ENCODE peak calls at places on chromosomes 1 and 21, in four cellular contexts. H, U, C and D are unnamed samples.

GRCh38 chr1:112803906-112804762 is 89.0 kb upstream of the PPM1J start:
- DNase-seq in H (no peak), U (peak), C (peak), D (peak)

GRCh38 chr1:176149939-176150807 is 56.9 kb downstream of the COP1 start:
- DNase-seq in U (no peak), C (no peak), H (no peak), D (no peak)

GRCh38 chr1:200901796-200902444 is 7.2 kb downstream of the INAVA start:
- DNase-seq in C (no peak), U (no peak), H (no peak), D (no peak)

GRCh38 chr1:40782371-40782956 is 1.1 kb upstream of the KCNQ4 start:
- DNase-seq in H (no peak), U (peak), C (peak), D (no peak)

GRCh38 chr1:153217744-153218416 is 496 bp downstream of the PRR9 start:
- DNase-seq in H (no peak), C (no peak), U (no peak), D (no peak)

GRCh38 chr21:16554522-16554921 is 824.7 kb downstream of the USP25 start:
- DNase-seq in H (no peak), U (no peak), C (no peak), D (no peak)

GRCh38 chr1:150487763-150488115 is 520 bp downstream of the TARS2 start:
- DNase-seq in U (no peak), H (no peak), C (no peak), D (no peak)

GRCh38 chr1:84254703-84255238 is 46.7 kb upstream of the SAMD13 start:
- DNase-seq in H (no peak), U (no peak), C (no peak), D (no peak)

GRCh38 chr1:226867461-226868054 is 2.9 kb upstream of the PSEN2 start:
- DNase-seq in H (no peak), U (no peak), C (no peak), D (no peak)

GRCh38 chr1:234731371-234732085 is 121.5 kb upstream of the IRF2BP2 start:
- DNase-seq in C (no peak), U (peak), H (no peak), D (no peak)

GRCh38 chr1:155198547-155198906 is 9.2 kb downstream of the THBS3 start:
- DNase-seq in C (no peak), H (no peak), U (no peak), D (no peak)

GRCh38 chr1:56648546-56648945 is 3.4 kb downstream of the PRKAA2 start:
- DNase-seq in H (no peak), C (no peak), U (no peak), D (no peak)

GRCh38 chr1:197976368-197976767 is 59.2 kb downstream of the LHX9 start:
- DNase-seq in U (no peak), H (no peak), C (no peak), D (no peak)

GRCh38 chr1:67018574-67018973 is 35.4 kb downstream of the SLC35D1 start:
- DNase-seq in U (no peak), C (no peak), H (no peak), D (no peak)

GRCh38 chr1:198113302-198113701 is 43.5 kb upstream of the NEK7 start:
- DNase-seq in H (no peak), C (no peak), U (no peak), D (no peak)

GRCh38 chr21:27045281-27045985 is 78.5 kb upstream of the ADAMTS5 start:
- DNase-seq in C (no peak), H (no peak), U (no peak), D (no peak)

GRCh38 chr1:167861664-167862381 is 52.1 kb downstream of the ADCY10 start:
- DNase-seq in C (no peak), U (no peak), H (no peak), D (no peak)

GRCh38 chr1:101033017-101033416 is 7.4 kb upstream of the DPH5 start:
- DNase-seq in C (no peak), U (no peak), H (no peak), D (no peak)

GRCh38 chr1:100249155-100249536 is 488 bp downstream of the DBT start:
- DNase-seq in H (no peak), C (no peak), U (no peak), D (no peak)

GRCh38 chr21:32597205-32597604 is 11.9 kb upstream of the TCP10L start:
- DNase-seq in C (no peak), U (peak), H (no peak), D (no peak)